ENCODE peak calls at places on chromosomes 4 and X, in nine cellular contexts. Y is keratinocyte, L is lung, S is neural progenitor cell, G is left lung, M is psoas muscle, O is adrenal gland, A is cardiac muscle cell, T is sigmoid colon. K is an unnamed sample.

GRCh38 chrX:79623098-79623762 is 256.1 kb upstream of the ITM2A start:
- DNase-seq in L (no peak), G (no peak), O (no peak), M (no peak), Y (no peak), A (no peak), T (no peak), S (no peak), K (no peak)

GRCh38 chr4:181017038-181017437 is 1226.2 kb upstream of the TENM3 start:
- DNase-seq in L (no peak), M (no peak), O (no peak), S (no peak), T (no peak), Y (no peak), A (no peak), G (no peak), K (no peak)

GRCh38 chr4:145316961-145317360 is 136.6 kb upstream of the OTUD4 start:
- DNase-seq in S (no peak), G (no peak), Y (no peak), O (no peak), M (no peak), L (no peak), T (no peak), A (no peak), K (no peak)

GRCh38 chr4:139791681-139792080 is 126.1 kb downstream of the MGST2 start:
- DNase-seq in G (no peak), S (no peak), L (no peak), T (no peak), O (no peak), Y (no peak), M (no peak), A (no peak), K (no peak)

GRCh38 chr4:123449780-123450179 is 53.2 kb downstream of the SPRY1 start:
- DNase-seq in S (no peak), M (no peak), A (no peak), O (no peak), G (no peak), T (no peak), Y (no peak), L (no peak), K (peak; percentile 69)

GRCh38 chrX:15301924-15302323 is 13.5 kb downstream of the ASB11 start:
- DNase-seq in S (no peak), G (peak; percentile 81), A (no peak), Y (no peak), L (peak; percentile 74), O (peak; percentile 46), M (peak; percentile 63), T (peak; percentile 81), K (no peak)

GRCh38 chr4:97013309-97014106 is 1129.8 kb downstream of the STPG2 start:
- DNase-seq in L (no peak), G (no peak), S (no peak), T (no peak), Y (no peak), M (no peak), A (no peak), O (no peak), K (no peak)

GRCh38 chr4:148497258-148497657 is 55.0 kb upstream of the NR3C2 start:
- DNase-seq in A (no peak), O (no peak), Y (no peak), G (no peak), T (no peak), L (no peak), M (no peak), S (no peak), K (no peak)

GRCh38 chr4:139666735-139667266 is 1.2 kb downstream of the MGST2 start:
- DNase-seq in T (peak; percentile 74), G (peak; percentile 60), O (peak; percentile 65), M (no peak), L (peak; percentile 43), A (peak; percentile 49), S (peak; percentile 19), Y (no peak), K (no peak)

GRCh38 chr4:655735-656151 is 18.3 kb downstream of the ATP5ME start:
- DNase-seq in A (no peak), M (no peak), Y (no peak), S (peak; percentile 1), T (peak; percentile 54), L (no peak), G (no peak), O (no peak), K (no peak)

GRCh38 chr4:101753702-101754101 is 36.8 kb upstream of the BANK1 start:
- DNase-seq in G (no peak), O (no peak), L (no peak), Y (no peak), A (no peak), S (no peak), M (no peak), T (no peak), K (no peak)

DNA sequence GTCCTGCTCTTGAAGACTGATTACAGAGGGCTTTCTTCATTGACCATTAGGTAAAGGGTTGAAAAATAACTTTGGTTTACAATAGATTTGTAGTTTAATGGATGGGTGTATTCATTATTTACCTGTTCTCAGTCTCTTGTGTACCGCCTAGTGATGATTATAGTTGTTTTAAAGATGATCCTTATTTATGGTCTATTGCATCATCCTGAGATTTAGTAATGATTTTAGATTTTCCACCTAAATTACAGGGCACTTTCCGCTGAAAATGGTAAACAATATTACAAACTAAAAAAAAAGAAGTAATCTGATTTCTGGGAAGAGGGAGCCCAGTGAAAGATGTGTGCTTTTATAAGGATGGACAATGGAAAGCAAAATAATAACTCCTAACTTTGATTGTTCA is 78.4 kb upstream of the TMEM33 start:
- DNase-seq in A (no peak), M (no peak), S (no peak), T (no peak), G (no peak), O (no peak), Y (no peak), L (no peak), K (no peak)
- H3K4me1 ChIP-seq in A (no peaks in the 10 kb centered on the region), M (no peaks in the 10 kb centered on the region), S (peaks cover 4% of the 10 kb centered on the region), T (no peaks in the 10 kb centered on the region), G (no peaks in the 10 kb centered on the region), O (no peaks in the 10 kb centered on the region), Y (no peaks in the 10 kb centered on the region), L (no peaks in the 10 kb centered on the region), K (no peaks in the 10 kb centered on the region)

DNA sequence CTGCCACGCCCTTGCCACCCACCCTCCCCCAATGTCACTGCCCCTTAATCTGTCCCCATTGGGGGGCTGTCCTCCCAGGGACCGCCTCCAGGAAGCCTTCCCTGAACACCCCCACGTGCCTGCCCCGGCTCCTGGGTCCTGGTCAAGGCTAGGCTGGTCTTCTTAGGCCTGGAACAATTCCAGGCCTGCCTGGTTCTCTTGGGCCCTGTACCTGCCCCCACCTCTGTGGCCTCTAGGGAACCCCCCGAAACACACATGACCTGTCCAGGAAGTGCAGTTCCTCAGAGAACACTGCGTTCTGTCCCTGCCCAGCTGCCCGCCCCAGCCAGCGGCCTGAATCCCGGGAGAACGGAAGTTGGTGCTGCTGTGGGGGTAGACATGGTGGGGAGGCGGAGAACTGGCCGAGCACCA is 5.1 kb downstream of the MXD4 start:
- DNase-seq in T (peak; percentile 81), S (no peak), O (peak; percentile 68), G (peak; percentile 33), A (no peak), Y (no peak), M (peak; percentile 42), L (peak; percentile 35), K (no peak)
- H3K4me1 ChIP-seq in T (peaks cover 73% of the 10 kb centered on the region), S (peaks cover 6% of the 10 kb centered on the region), O (peaks cover 58% of the 10 kb centered on the region), G (peaks cover 44% of the 10 kb centered on the region), A (no peaks in the 10 kb centered on the region), Y (peaks cover 7% of the 10 kb centered on the region), M (peaks cover 60% of the 10 kb centered on the region), L (peaks cover 15% of the 10 kb centered on the region), K (no peaks in the 10 kb centered on the region)

DNA sequence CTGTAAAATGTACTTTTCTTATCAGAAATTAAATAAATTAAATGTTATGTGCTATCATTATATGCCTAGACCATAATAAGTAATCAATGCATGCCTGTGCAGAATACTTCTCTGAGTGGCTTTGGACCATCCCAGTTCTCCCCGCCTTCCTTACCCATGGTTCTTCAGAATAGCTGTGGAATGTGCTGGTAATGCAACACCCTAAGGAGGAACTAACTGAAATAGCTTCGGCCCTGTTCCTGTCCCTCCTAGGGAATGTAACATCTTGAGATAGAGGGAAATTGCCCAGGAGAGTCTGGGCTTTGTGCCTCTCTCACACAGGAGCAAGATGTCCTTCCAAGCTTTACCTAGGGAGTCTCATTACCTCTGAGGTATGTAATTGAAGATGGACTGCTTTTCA is 693.6 kb upstream of the HS3ST1 start:
- DNase-seq in G (no peak), M (no peak), A (no peak), O (no peak), S (no peak), Y (no peak), T (no peak), L (no peak), K (no peak)
- H3K4me1 ChIP-seq in G (no peaks in the 10 kb centered on the region), M (no peaks in the 10 kb centered on the region), A (no peaks in the 10 kb centered on the region), O (no peaks in the 10 kb centered on the region), S (no peaks in the 10 kb centered on the region), Y (no peaks in the 10 kb centered on the region), T (no peaks in the 10 kb centered on the region), L (peaks cover 11% of the 10 kb centered on the region), K (no peaks in the 10 kb centered on the region)

GRCh38 chr4:125620066-125620850 is 305.5 kb downstream of the FAT4 start:
- DNase-seq in O (no peak), G (no peak), M (no peak), Y (no peak), A (no peak), T (no peak), S (no peak), L (no peak), K (no peak)

DNA sequence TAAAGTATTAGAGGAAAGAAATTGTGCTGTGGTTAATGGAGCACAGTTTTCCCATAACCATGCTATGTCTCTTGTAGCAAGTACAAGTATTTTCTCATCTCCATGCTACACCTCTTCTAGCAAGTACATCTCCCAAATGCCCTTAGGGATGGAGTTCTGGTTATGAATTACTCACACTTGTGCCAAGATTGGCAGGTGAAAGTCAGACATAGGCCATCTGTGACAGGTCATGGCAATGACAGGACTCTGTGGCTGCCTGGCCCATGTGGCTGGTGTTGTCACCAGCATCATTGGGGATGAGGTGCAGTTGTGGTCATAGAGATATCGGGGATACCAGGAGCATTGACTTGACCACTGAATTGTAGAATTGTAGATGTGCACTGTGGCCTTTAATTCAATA is 310.2 kb downstream of the FAT4 start:
- DNase-seq in A (no peak), S (no peak), M (no peak), T (no peak), O (no peak), G (no peak), Y (no peak), L (no peak), K (no peak)
- H3K4me1 ChIP-seq in A (no peaks in the 10 kb centered on the region), S (no peaks in the 10 kb centered on the region), M (no peaks in the 10 kb centered on the region), T (no peaks in the 10 kb centered on the region), O (no peaks in the 10 kb centered on the region), G (no peaks in the 10 kb centered on the region), Y (no peaks in the 10 kb centered on the region), L (no peaks in the 10 kb centered on the region), K (no peaks in the 10 kb centered on the region)

GRCh38 chr4:25133132-25133531 is 27.1 kb downstream of the SEPSECS start:
- DNase-seq in O (no peak), Y (no peak), G (no peak), T (no peak), S (no peak), L (no peak), A (no peak), M (no peak), K (no peak)
- H3K4me1 ChIP-seq in O (no peaks in the 10 kb centered on the region), Y (no peaks in the 10 kb centered on the region), G (no peaks in the 10 kb centered on the region), T (peaks cover 5% of the 10 kb centered on the region), S (peaks cover 47% of the 10 kb centered on the region), L (no peaks in the 10 kb centered on the region), A (peaks cover 11% of the 10 kb centered on the region), M (no peaks in the 10 kb centered on the region), K (no peaks in the 10 kb centered on the region)

GRCh38 chr4:38672247-38673071 is 8.5 kb downstream of the KLF3 start:
- DNase-seq in Y (no peak), T (no peak), G (no peak), A (no peak), O (peak; percentile 50), L (no peak), S (peak; percentile 91), M (no peak), K (no peak)
- H3K4me1 ChIP-seq in Y (peaks cover 84% of the 10 kb centered on the region), T (peaks cover 100% of the 10 kb centered on the region), G (peaks cover 75% of the 10 kb centered on the region), A (peaks cover 51% of the 10 kb centered on the region), O (peaks cover 90% of the 10 kb centered on the region), L (peaks cover 52% of the 10 kb centered on the region), S (peaks cover 75% of the 10 kb centered on the region), M (peaks cover 93% of the 10 kb centered on the region), K (peaks cover 60% of the 10 kb centered on the region)

K was measured in SJSA1.